ENCODE peak calls at places on chromosomes 5 and 9, in seven cellular contexts. One of them, this sample, is unnamed. For H3K4me1, the result is how much of the 10 kb centered on the place peaks cover.

GRCh38 chr5:143314664-143315063 is 88.8 kb downstream of the NR3C1 start:
- DNase-seq in SJSA1: peak
- DNase-seq in lung: no peak
- DNase-seq in fibroblast of lung: peak
- DNase-seq in cardiac muscle cell: no peak
- DNase-seq in CD4-positive, CD25-positive, alpha-beta regulatory T cell: no peak
- DNase-seq in ovary: no peak
- DNase-seq in this sample: no peak

GRCh38 chr5:150266807-150267408 is 22.7 kb downstream of the CAMK2A start:
- DNase-seq in SJSA1: no peak
- DNase-seq in fibroblast of lung: no peak
- DNase-seq in ovary: no peak
- DNase-seq in CD4-positive, CD25-positive, alpha-beta regulatory T cell: no peak
- DNase-seq in cardiac muscle cell: no peak
- DNase-seq in lung: no peak
- DNase-seq in this sample: no peak

GRCh38 chr9:35518981-35519679 is 29.2 kb downstream of the RUSC2 start:
- DNase-seq in SJSA1: peak
- DNase-seq in ovary: no peak
- DNase-seq in CD4-positive, CD25-positive, alpha-beta regulatory T cell: no peak
- DNase-seq in lung: no peak
- DNase-seq in fibroblast of lung: peak
- DNase-seq in cardiac muscle cell: no peak
- DNase-seq in this sample: peak

GRCh38 chr9:92480332-92480771 is 2.0 kb downstream of the ASPN start:
- DNase-seq in CD4-positive, CD25-positive, alpha-beta regulatory T cell: no peak
- DNase-seq in lung: no peak
- DNase-seq in fibroblast of lung: peak
- DNase-seq in cardiac muscle cell: no peak
- DNase-seq in ovary: no peak
- DNase-seq in SJSA1: peak
- DNase-seq in this sample: no peak

GRCh38 chr5:112694853-112695709 is 42.6 kb upstream of the APC start:
- DNase-seq in ovary: no peak
- DNase-seq in cardiac muscle cell: no peak
- DNase-seq in SJSA1: no peak
- DNase-seq in fibroblast of lung: peak
- DNase-seq in lung: no peak
- DNase-seq in CD4-positive, CD25-positive, alpha-beta regulatory T cell: no peak
- DNase-seq in this sample: no peak

GRCh38 chr5:73615085-73615484 is 10.9 kb upstream of the ARHGEF28 start:
- DNase-seq in cardiac muscle cell: no peak
- DNase-seq in SJSA1: no peak
- DNase-seq in fibroblast of lung: no peak
- DNase-seq in lung: no peak
- DNase-seq in ovary: no peak
- DNase-seq in CD4-positive, CD25-positive, alpha-beta regulatory T cell: no peak
- DNase-seq in this sample: no peak

GRCh38 chr9:90999425-91000397 is 198.1 kb downstream of the SYK start:
- DNase-seq in CD4-positive, CD25-positive, alpha-beta regulatory T cell: no peak
- DNase-seq in cardiac muscle cell: no peak
- DNase-seq in ovary: no peak
- DNase-seq in lung: no peak
- DNase-seq in SJSA1: no peak
- DNase-seq in fibroblast of lung: peak
- DNase-seq in this sample: no peak

GRCh38 chr5:127962491-127962890 is 121.1 kb upstream of the SLC12A2 start:
- DNase-seq in SJSA1: no peak
- DNase-seq in cardiac muscle cell: no peak
- DNase-seq in ovary: no peak
- DNase-seq in CD4-positive, CD25-positive, alpha-beta regulatory T cell: no peak
- DNase-seq in fibroblast of lung: no peak
- DNase-seq in lung: no peak
- DNase-seq in this sample: no peak

GRCh38 chr9:3397726-3398125 is 128.1 kb downstream of the RFX3 start:
- DNase-seq in lung: no peak
- DNase-seq in SJSA1: no peak
- DNase-seq in cardiac muscle cell: no peak
- DNase-seq in fibroblast of lung: no peak
- DNase-seq in ovary: no peak
- DNase-seq in CD4-positive, CD25-positive, alpha-beta regulatory T cell: no peak
- DNase-seq in this sample: no peak

GRCh38 chr9:17236147-17236546 is 101.3 kb downstream of the CNTLN start:
- DNase-seq in cardiac muscle cell: no peak
- DNase-seq in lung: no peak
- DNase-seq in fibroblast of lung: no peak
- DNase-seq in SJSA1: no peak
- DNase-seq in ovary: no peak
- DNase-seq in CD4-positive, CD25-positive, alpha-beta regulatory T cell: no peak
- DNase-seq in this sample: no peak

GRCh38 chr5:159549046-159549445 is 218.8 kb upstream of the IL12B start:
- DNase-seq in fibroblast of lung: no peak
- DNase-seq in lung: no peak
- DNase-seq in CD4-positive, CD25-positive, alpha-beta regulatory T cell: no peak
- DNase-seq in ovary: no peak
- DNase-seq in SJSA1: no peak
- DNase-seq in cardiac muscle cell: no peak
- DNase-seq in this sample: no peak

GRCh38 chr9:138043411-138044345 is 166.1 kb downstream of the CACNA1B start:
- DNase-seq in CD4-positive, CD25-positive, alpha-beta regulatory T cell: no peak
- DNase-seq in cardiac muscle cell: no peak
- DNase-seq in ovary: no peak
- DNase-seq in fibroblast of lung: no peak
- DNase-seq in SJSA1: no peak
- DNase-seq in lung: no peak
- DNase-seq in this sample: no peak

GRCh38 chr9:81717747-81718077 is 28.4 kb upstream of the TLE1 start:
- DNase-seq in ovary: no peak
- DNase-seq in lung: no peak
- DNase-seq in fibroblast of lung: no peak
- DNase-seq in SJSA1: no peak
- DNase-seq in cardiac muscle cell: no peak
- DNase-seq in CD4-positive, CD25-positive, alpha-beta regulatory T cell: no peak
- DNase-seq in this sample: no peak

GRCh38 chr5:106876665-106877194 is 794.0 kb downstream of the EFNA5 start:
- DNase-seq in cardiac muscle cell: no peak
- DNase-seq in CD4-positive, CD25-positive, alpha-beta regulatory T cell: no peak
- DNase-seq in fibroblast of lung: no peak
- DNase-seq in ovary: no peak
- DNase-seq in lung: no peak
- DNase-seq in SJSA1: no peak
- DNase-seq in this sample: no peak

GRCh38 chr5:143248822-143249579 is 154.5 kb downstream of the NR3C1 start:
- DNase-seq in cardiac muscle cell: no peak
- DNase-seq in SJSA1: peak
- DNase-seq in ovary: no peak
- DNase-seq in lung: no peak
- DNase-seq in fibroblast of lung: peak
- DNase-seq in CD4-positive, CD25-positive, alpha-beta regulatory T cell: no peak
- DNase-seq in this sample: peak

GRCh38 chr9:127612993-127613954 is 1.2 kb downstream of the STXBP1 start:
- DNase-seq in fibroblast of lung: peak
- DNase-seq in cardiac muscle cell: peak
- DNase-seq in lung: peak
- DNase-seq in SJSA1: peak
- DNase-seq in ovary: peak
- DNase-seq in CD4-positive, CD25-positive, alpha-beta regulatory T cell: peak
- DNase-seq in this sample: peak

GRCh38 chr9:87256973-87257372 is 240.7 kb upstream of the DAPK1 start:
- DNase-seq in lung: no peak
- DNase-seq in fibroblast of lung: peak
- DNase-seq in ovary: no peak
- DNase-seq in cardiac muscle cell: no peak
- DNase-seq in SJSA1: no peak
- DNase-seq in CD4-positive, CD25-positive, alpha-beta regulatory T cell: no peak
- DNase-seq in this sample: no peak

GRCh38 chr9:8916771-8917170 is 1117.2 kb upstream of the DMAC1 start:
- DNase-seq in SJSA1: no peak
- DNase-seq in ovary: no peak
- DNase-seq in lung: no peak
- DNase-seq in fibroblast of lung: no peak
- DNase-seq in CD4-positive, CD25-positive, alpha-beta regulatory T cell: no peak
- DNase-seq in cardiac muscle cell: no peak
- DNase-seq in this sample: no peak

GRCh38 chr5:142753114-142753764 is 16.9 kb upstream of the ARHGAP26 start:
- DNase-seq in fibroblast of lung: peak
- DNase-seq in ovary: no peak
- DNase-seq in SJSA1: peak
- DNase-seq in lung: peak
- DNase-seq in cardiac muscle cell: no peak
- DNase-seq in CD4-positive, CD25-positive, alpha-beta regulatory T cell: no peak
- DNase-seq in this sample: peak

GRCh38 chr9:38065369-38066075 is 3.5 kb downstream of the SHB start:
- DNase-seq in ovary: no peak
- DNase-seq in SJSA1: no peak
- DNase-seq in lung: no peak
- DNase-seq in CD4-positive, CD25-positive, alpha-beta regulatory T cell: no peak
- DNase-seq in fibroblast of lung: no peak
- DNase-seq in cardiac muscle cell: no peak
- DNase-seq in this sample: no peak

GRCh38 chr5:127875235-127876021 is 172.2 kb downstream of the CCDC192 start:
- DNase-seq in ovary: no peak
- DNase-seq in cardiac muscle cell: peak
- DNase-seq in SJSA1: peak
- DNase-seq in lung: no peak
- DNase-seq in CD4-positive, CD25-positive, alpha-beta regulatory T cell: peak
- DNase-seq in fibroblast of lung: peak
- DNase-seq in this sample: peak

DNA sequence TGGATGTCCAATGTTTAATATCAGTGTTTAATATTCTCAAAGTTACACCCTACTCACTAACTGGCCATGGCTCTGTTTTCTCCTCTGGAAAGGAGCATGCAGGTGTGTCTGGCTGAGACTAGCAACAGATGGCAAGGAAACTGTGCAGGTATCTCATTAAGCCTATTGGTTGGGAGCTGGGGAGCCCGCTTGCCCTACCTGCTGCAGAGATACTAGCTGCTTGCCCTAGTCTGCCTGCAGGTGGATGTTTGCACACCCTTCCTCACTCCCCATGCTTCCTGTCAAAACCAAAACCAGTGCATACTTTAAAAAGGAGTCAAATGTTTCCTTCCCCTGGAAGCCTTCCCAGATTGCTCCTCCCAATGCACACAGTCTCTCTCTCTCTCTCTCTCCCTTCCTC is 228.3 kb upstream of the RASEF start:
- DNase-seq in CD4-positive, CD25-positive, alpha-beta regulatory T cell: no peak
- DNase-seq in ovary: no peak
- DNase-seq in cardiac muscle cell: no peak
- DNase-seq in SJSA1: no peak
- DNase-seq in fibroblast of lung: no peak
- DNase-seq in lung: no peak
- DNase-seq in this sample: no peak
- H3K4me3 ChIP-seq in CD4-positive, CD25-positive, alpha-beta regulatory T cell: no peak
- H3K4me3 ChIP-seq in ovary: no peak
- H3K4me3 ChIP-seq in cardiac muscle cell: no peak
- H3K4me3 ChIP-seq in SJSA1: no peak
- H3K4me3 ChIP-seq in fibroblast of lung: no peak
- H3K4me3 ChIP-seq in lung: no peak
- H3K4me3 ChIP-seq in this sample: no peak

GRCh38 chr9:18795947-18796705 is 236.9 kb downstream of the SAXO1 start:
- DNase-seq in CD4-positive, CD25-positive, alpha-beta regulatory T cell: no peak
- DNase-seq in SJSA1: no peak
- DNase-seq in ovary: no peak
- DNase-seq in cardiac muscle cell: no peak
- DNase-seq in fibroblast of lung: peak
- DNase-seq in lung: no peak
- DNase-seq in this sample: no peak
- H3K27ac ChIP-seq in CD4-positive, CD25-positive, alpha-beta regulatory T cell: no peak
- H3K27ac ChIP-seq in SJSA1: no peak
- H3K27ac ChIP-seq in ovary: no peak
- H3K27ac ChIP-seq in cardiac muscle cell: no peak
- H3K27ac ChIP-seq in fibroblast of lung: no peak
- H3K27ac ChIP-seq in lung: no peak
- H3K27ac ChIP-seq in this sample: no peak

DNA sequence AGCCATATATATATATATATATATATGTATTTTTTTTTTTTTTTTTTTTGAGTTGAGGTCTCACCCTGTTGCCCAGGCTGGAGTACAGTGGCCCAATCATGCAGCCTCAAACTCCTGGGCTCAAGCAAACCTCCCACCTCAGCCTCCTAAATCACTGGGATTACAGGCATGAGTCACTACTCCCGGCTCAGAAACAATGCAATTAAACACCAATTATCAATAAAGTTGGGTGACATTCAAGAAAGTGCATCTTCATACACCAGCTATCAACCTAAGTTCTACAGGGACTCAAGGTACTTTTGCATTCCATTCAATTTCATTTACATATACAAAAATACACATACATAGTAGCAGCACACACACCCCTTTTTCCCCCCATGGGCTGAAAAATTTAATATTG is 7.6 kb downstream of the FAM13B start:
- DNase-seq in SJSA1: no peak
- DNase-seq in ovary: no peak
- DNase-seq in CD4-positive, CD25-positive, alpha-beta regulatory T cell: no peak
- DNase-seq in lung: no peak
- DNase-seq in fibroblast of lung: no peak
- DNase-seq in cardiac muscle cell: no peak
- DNase-seq in this sample: no peak
- H3K4me1 ChIP-seq in SJSA1: under half
- H3K4me1 ChIP-seq in ovary: under half
- H3K4me1 ChIP-seq in CD4-positive, CD25-positive, alpha-beta regulatory T cell: half or more
- H3K4me1 ChIP-seq in lung: under half
- H3K4me1 ChIP-seq in fibroblast of lung: under half
- H3K4me1 ChIP-seq in cardiac muscle cell: under half
- H3K4me1 ChIP-seq in this sample: under half

GRCh38 chr5:151678713-151679112 is 8.0 kb downstream of the SPARC start:
- DNase-seq in lung: no peak
- DNase-seq in fibroblast of lung: peak
- DNase-seq in ovary: no peak
- DNase-seq in SJSA1: no peak
- DNase-seq in cardiac muscle cell: no peak
- DNase-seq in CD4-positive, CD25-positive, alpha-beta regulatory T cell: no peak
- DNase-seq in this sample: no peak

GRCh38 chr5:151675225-151675955 is 11.3 kb downstream of the SPARC start:
- DNase-seq in fibroblast of lung: peak
- DNase-seq in lung: no peak
- DNase-seq in SJSA1: peak
- DNase-seq in cardiac muscle cell: no peak
- DNase-seq in ovary: no peak
- DNase-seq in CD4-positive, CD25-positive, alpha-beta regulatory T cell: peak
- DNase-seq in this sample: no peak

GRCh38 chr5:151678146-151678545 is 8.6 kb downstream of the SPARC start:
- DNase-seq in cardiac muscle cell: no peak
- DNase-seq in fibroblast of lung: peak
- DNase-seq in SJSA1: no peak
- DNase-seq in CD4-positive, CD25-positive, alpha-beta regulatory T cell: no peak
- DNase-seq in ovary: no peak
- DNase-seq in lung: no peak
- DNase-seq in this sample: no peak

GRCh38 chr5:151675956-151676712 is 10.6 kb downstream of the SPARC start:
- DNase-seq in cardiac muscle cell: no peak
- DNase-seq in SJSA1: peak
- DNase-seq in lung: no peak
- DNase-seq in fibroblast of lung: no peak
- DNase-seq in CD4-positive, CD25-positive, alpha-beta regulatory T cell: no peak
- DNase-seq in ovary: no peak
- DNase-seq in this sample: no peak

DNA sequence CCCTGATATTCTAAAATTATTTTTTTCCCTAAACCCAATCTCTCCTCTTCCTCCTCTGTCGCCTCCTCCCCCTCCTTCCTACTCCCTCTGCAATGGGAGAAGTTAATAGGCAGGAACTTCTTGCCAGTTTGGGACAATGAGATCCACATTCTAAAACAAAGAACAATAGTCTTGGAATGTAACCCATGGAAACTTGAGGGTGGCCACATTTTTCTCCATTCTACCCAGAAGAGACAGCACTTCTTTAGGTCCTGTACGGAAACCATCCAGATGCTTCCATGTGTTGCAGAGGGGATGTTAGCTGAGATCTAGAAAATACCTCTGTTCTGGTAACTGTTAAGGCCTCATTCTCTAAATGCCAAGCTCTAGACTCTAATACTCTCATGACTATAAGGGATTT is 10.0 kb downstream of the SPARC start:
- DNase-seq in CD4-positive, CD25-positive, alpha-beta regulatory T cell: no peak
- DNase-seq in SJSA1: peak
- DNase-seq in cardiac muscle cell: no peak
- DNase-seq in lung: no peak
- DNase-seq in fibroblast of lung: peak
- DNase-seq in ovary: no peak
- DNase-seq in this sample: no peak
- H3K4me3 ChIP-seq in CD4-positive, CD25-positive, alpha-beta regulatory T cell: no peak
- H3K4me3 ChIP-seq in SJSA1: no peak
- H3K4me3 ChIP-seq in cardiac muscle cell: no peak
- H3K4me3 ChIP-seq in lung: no peak
- H3K4me3 ChIP-seq in fibroblast of lung: peak
- H3K4me3 ChIP-seq in ovary: no peak
- H3K4me3 ChIP-seq in this sample: no peak